ENCODE peak calls at places on chromosomes 1 and 21, in six cellular contexts. O, H, U, W, R and F are unnamed samples.

GRCh38 chr1:19688041-19688842 is 23.6 kb downstream of the HTR6 start:
- DNase-seq in W (no peak), U (no peak), O (no peak), H (no peak), R (no peak), F (no peak)

GRCh38 chr1:33319186-33319948 is 1.5 kb downstream of the A3GALT2 start:
- DNase-seq in H (no peak), U (no peak), R (no peak), O (no peak), W (no peak), F (no peak)

GRCh38 chr1:94599090-94599813 is 57.7 kb upstream of the F3 start:
- DNase-seq in H (no peak), W (peak), R (peak), O (peak), U (peak), F (no peak)

GRCh38 chr1:1144122-1144842 is 28.4 kb upstream of the C1orf159 start:
- DNase-seq in R (no peak), U (peak), H (no peak), W (no peak), O (no peak), F (no peak)

GRCh38 chr1:118984086-118984989 is 3.8 kb downstream of the TBX15 start:
- DNase-seq in O (peak), W (peak), R (peak), U (peak), H (no peak), F (peak)

GRCh38 chr1:204367193-204367858 is 7.6 kb upstream of the PLEKHA6 start:
- DNase-seq in O (no peak), U (no peak), R (no peak), H (no peak), W (no peak), F (no peak)

GRCh38 chr1:3244025-3244424 is 175.0 kb downstream of the PRDM16 start:
- DNase-seq in H (no peak), R (no peak), W (no peak), O (no peak), U (no peak), F (no peak)

GRCh38 chr1:37468037-37468436 is 6.3 kb upstream of the ZC3H12A start:
- DNase-seq in R (no peak), W (no peak), H (no peak), O (no peak), U (no peak), F (no peak)

GRCh38 chr1:42973304-42973703 is 14.6 kb upstream of the SLC2A1 start:
- DNase-seq in U (no peak), W (no peak), O (no peak), H (peak), R (peak), F (no peak)

GRCh38 chr1:39960461-39960958 is 5.6 kb downstream of the MFSD2A start:
- DNase-seq in R (no peak), U (no peak), W (no peak), H (no peak), O (no peak), F (no peak)

GRCh38 chr1:38038836-38039235 is 7.8 kb downstream of the POU3F1 start:
- DNase-seq in W (no peak), H (no peak), R (no peak), U (no peak), O (peak), F (no peak)

GRCh38 chr1:76679534-76680152 is 187.6 kb upstream of the ST6GALNAC5 start:
- DNase-seq in H (no peak), R (no peak), O (no peak), U (no peak), W (no peak), F (no peak)

GRCh38 chr1:170729608-170730378 is 65.9 kb downstream of the PRRX1 start:
- DNase-seq in U (no peak), R (no peak), W (no peak), O (peak), H (no peak), F (no peak)

GRCh38 chr1:47529520-47530098 is 91.8 kb downstream of the FOXD2 start:
- DNase-seq in W (no peak), R (no peak), O (no peak), U (no peak), H (no peak), F (no peak)

GRCh38 chr1:204989266-204990058 is 53.5 kb upstream of the CNTN2 start:
- DNase-seq in U (peak), O (peak), H (peak), R (peak), W (peak), F (peak)

GRCh38 chr1:226135059-226135651 is 51.4 kb downstream of the ACBD3 start:
- DNase-seq in O (no peak), R (no peak), H (no peak), U (no peak), W (peak), F (no peak)

GRCh38 chr1:47906009-47906432 is 91.2 kb downstream of the TRABD2B start:
- DNase-seq in H (no peak), W (no peak), O (no peak), U (no peak), R (no peak), F (no peak)

GRCh38 chr1:40784771-40785151 is 1.2 kb downstream of the KCNQ4 start:
- DNase-seq in U (no peak), H (no peak), W (peak), O (no peak), R (no peak), F (no peak)

GRCh38 chr21:43691801-43692200 is 27.1 kb upstream of the PDXK start:
- DNase-seq in U (no peak), O (no peak), W (no peak), H (no peak), R (no peak), F (no peak)

GRCh38 chr21:35066824-35067223 is 17.7 kb upstream of the RUNX1 start:
- DNase-seq in U (no peak), O (no peak), H (no peak), R (no peak), W (no peak), F (no peak)

GRCh38 chr1:113928129-113928949 is 785 bp upstream of the HIPK1 start:
- DNase-seq in W (no peak), H (no peak), R (peak), U (no peak), O (peak), F (no peak)

GRCh38 chr1:207010726-207011125 is 21.8 kb downstream of the C1orf116 start:
- DNase-seq in W (no peak), R (no peak), O (no peak), H (no peak), U (no peak), F (no peak)

GRCh38 chr1:176499671-176500070 is 36.7 kb downstream of the PAPPA2 start:
- DNase-seq in H (no peak), U (no peak), R (no peak), W (no peak), O (no peak), F (no peak)

GRCh38 chr1:202067188-202067977 is 55.3 kb upstream of the GPR37L1 start:
- DNase-seq in U (no peak), W (no peak), R (no peak), O (no peak), H (peak), F (no peak)

GRCh38 chr21:20249401-20249800 is 748.8 kb upstream of the NCAM2 start:
- DNase-seq in U (no peak), O (no peak), R (no peak), H (no peak), W (no peak), F (no peak)

GRCh38 chr1:14956579-14957195 is 196.9 kb upstream of the TMEM51 start:
- DNase-seq in R (no peak), O (no peak), U (no peak), W (no peak), H (no peak), F (no peak)

GRCh38 chr1:30801826-30802198 is 44.2 kb upstream of the LAPTM5 start:
- DNase-seq in R (peak), O (peak), H (peak), U (peak), W (peak), F (peak)

GRCh38 chr1:115313173-115313572 is 24.9 kb downstream of the NGF start:
- DNase-seq in U (no peak), H (no peak), W (no peak), R (no peak), O (no peak), F (no peak)

GRCh38 chr21:45322960-45323461 is 35.3 kb upstream of the POFUT2 start:
- DNase-seq in U (peak), W (no peak), R (no peak), H (no peak), O (no peak), F (no peak)

GRCh38 chr1:156693858-156694562 is 11.4 kb downstream of the CRABP2 start:
- DNase-seq in H (no peak), W (peak), O (no peak), R (no peak), U (peak), F (no peak)

GRCh38 chr1:181166377-181167196 is 78.1 kb downstream of the IER5 start:
- DNase-seq in O (peak), U (peak), R (peak), H (peak), W (peak), F (peak)

GRCh38 chr1:147748687-147749350 is 11.6 kb downstream of the GJA5 start:
- DNase-seq in W (peak), O (no peak), R (no peak), H (no peak), U (no peak), F (no peak)

GRCh38 chr1:17725084-17725718 is 29.9 kb upstream of the ACTL8 start:
- DNase-seq in R (no peak), W (no peak), H (no peak), U (no peak), O (no peak), F (no peak)

DNA sequence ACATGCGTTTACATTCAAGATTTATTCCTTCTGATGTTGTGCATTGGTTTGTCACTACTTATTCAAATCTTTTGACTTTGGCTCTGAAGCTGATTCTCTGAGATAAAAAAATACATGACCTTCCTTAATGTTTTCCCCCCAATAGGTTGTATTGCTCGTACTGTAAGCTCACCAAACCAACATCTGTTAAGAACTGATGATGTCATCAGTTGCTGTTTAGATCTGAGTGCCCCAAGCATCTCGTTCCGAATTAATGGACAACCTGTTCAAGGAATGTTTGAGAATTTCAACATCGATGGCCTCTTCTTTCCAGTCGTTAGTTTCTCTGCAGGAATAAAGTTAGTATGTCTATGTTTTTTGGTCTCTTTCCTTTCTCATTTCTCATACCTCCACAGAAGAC is 390.2 kb downstream of the ZP4 start:
- DNase-seq in U (no peak), W (no peak), R (no peak), H (no peak), O (no peak), F (no peak)
- H3K14ac ChIP-seq in U (no peak), W (no peak), R (no peak), H (no peak), O (no peak), F (no peak)

GRCh38 chr1:45989249-45989648 is 143.2 kb downstream of the PIK3R3 start:
- DNase-seq in U (no peak), O (no peak), R (no peak), W (no peak), H (no peak), F (no peak)
- H4K8ac ChIP-seq in U (no peak), O (no peak), R (no peak), W (no peak), H (no peak), F (no peak)

DNA sequence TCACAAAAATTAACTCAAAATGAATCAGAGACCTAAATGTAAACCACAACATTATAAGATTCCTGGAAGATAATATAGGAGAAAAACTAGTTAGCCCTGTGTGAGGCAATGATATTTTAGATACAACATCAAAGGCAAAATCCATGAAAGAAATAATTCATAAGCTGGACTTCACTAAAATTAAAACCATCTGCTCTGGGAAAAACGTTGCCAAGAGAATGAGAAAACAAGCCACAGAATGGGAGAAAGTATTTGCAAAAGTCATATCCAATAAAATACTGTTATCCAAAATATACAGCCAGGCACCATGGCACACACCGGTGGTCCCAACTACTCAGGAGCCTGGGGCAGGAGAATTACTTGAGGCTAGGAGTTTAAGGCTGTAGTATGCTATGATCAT is 70.3 kb downstream of the SYF2 start:
- DNase-seq in O (no peak), U (no peak), H (no peak), W (peak), R (no peak), F (no peak)
- H3K14ac ChIP-seq in O (no peak), U (no peak), H (no peak), W (no peak), R (no peak), F (no peak)

DNA sequence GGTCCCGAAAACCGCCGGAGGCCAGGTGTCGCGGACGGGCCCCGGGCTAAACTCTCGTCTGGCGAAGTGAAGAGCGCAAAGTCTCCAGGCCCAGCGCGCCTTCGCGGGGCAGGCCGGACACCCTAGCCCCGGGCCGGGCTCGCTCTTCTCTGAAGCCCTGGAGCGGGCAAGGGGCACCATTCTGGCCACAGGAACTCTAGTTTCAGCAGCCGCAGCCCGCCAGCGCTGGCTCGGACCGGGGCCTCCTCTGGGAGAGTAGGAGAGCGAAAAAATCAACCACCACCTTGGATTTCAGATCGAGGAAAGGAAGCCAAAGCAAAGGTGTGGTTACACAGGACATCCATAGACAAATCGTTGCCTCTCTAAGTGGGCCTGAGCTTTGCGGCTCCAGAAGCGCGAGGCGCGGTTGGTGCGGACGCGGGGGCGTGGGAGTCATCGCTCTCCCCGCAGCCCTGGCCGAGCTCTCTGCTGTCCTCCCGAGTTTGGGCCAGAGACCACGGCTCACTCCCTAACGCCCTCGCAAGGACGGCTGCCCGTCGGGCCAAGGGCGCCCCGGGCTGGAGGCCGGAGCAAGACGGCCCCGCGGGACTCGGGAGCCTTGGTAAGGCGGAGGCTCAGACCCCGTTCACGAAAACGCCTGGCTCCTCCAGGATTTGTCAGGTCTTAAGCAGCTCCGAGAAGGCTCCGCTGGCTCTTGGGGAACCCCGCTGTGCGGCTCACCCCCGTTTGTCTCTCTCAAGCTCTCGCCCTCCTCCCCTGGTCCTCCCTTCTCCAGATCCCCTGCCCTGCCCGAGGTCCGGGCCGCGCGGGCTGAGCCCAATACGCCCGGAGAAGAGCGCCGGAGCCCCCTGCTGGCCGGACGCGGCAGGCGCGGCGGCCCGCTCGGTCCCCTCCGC is 132.9 kb upstream of the DPYD start:
- DNase-seq in H (peak), U (peak), R (peak), O (peak), W (peak), F (peak)
- H4K8ac ChIP-seq in H (peak), U (no peak), R (peak), O (peak), W (no peak), F (no peak)